ENCODE peak calls at places on chromosomes 6 and 20, in five cellular contexts. One of them, this sample, is unnamed.
A peak's percentile ranks its signal among the peaks of the same experiment; 100 is the strongest.

GRCh38 chr6:132719736-132720448 is 6.0 kb upstream of the VNN1 start:
- DNase-seq in tibial nerve: no peak
- DNase-seq in AG10803: no peak
- DNase-seq in heart right ventricle: no peak
- DNase-seq in left ventricle myocardium inferior: no peak
- DNase-seq in this sample: no peak

GRCh38 chr20:22414354-22414753 is 170.0 kb downstream of the FOXA2 start:
- DNase-seq in tibial nerve: no peak
- DNase-seq in AG10803: peak; percentile 27
- DNase-seq in heart right ventricle: no peak
- DNase-seq in left ventricle myocardium inferior: no peak
- DNase-seq in this sample: no peak

GRCh38 chr6:170067923-170068360 is 222.9 kb downstream of the DLL1 start:
- DNase-seq in tibial nerve: no peak
- DNase-seq in AG10803: no peak
- DNase-seq in heart right ventricle: no peak
- DNase-seq in left ventricle myocardium inferior: no peak
- DNase-seq in this sample: no peak

GRCh38 chr20:48632825-48633619 is 194.8 kb downstream of the PREX1 start:
- DNase-seq in tibial nerve: no peak
- DNase-seq in AG10803: no peak
- DNase-seq in heart right ventricle: no peak
- DNase-seq in left ventricle myocardium inferior: no peak
- DNase-seq in this sample: no peak

GRCh38 chr6:75368151-75368779 is 83.7 kb upstream of the TMEM30A start:
- DNase-seq in tibial nerve: no peak
- DNase-seq in AG10803: no peak
- DNase-seq in heart right ventricle: peak; percentile 52
- DNase-seq in left ventricle myocardium inferior: no peak
- DNase-seq in this sample: no peak

GRCh38 chr6:30022189-30022588 is 38.9 kb upstream of the POLR1H start:
- DNase-seq in tibial nerve: no peak
- DNase-seq in AG10803: no peak
- DNase-seq in heart right ventricle: no peak
- DNase-seq in left ventricle myocardium inferior: no peak
- DNase-seq in this sample: no peak

GRCh38 chr20:59835057-59835447 is 98.4 kb downstream of the SYCP2 start:
- DNase-seq in tibial nerve: no peak
- DNase-seq in AG10803: no peak
- DNase-seq in heart right ventricle: no peak
- DNase-seq in left ventricle myocardium inferior: peak; percentile 9
- DNase-seq in this sample: no peak

GRCh38 chr6:5072440-5072839 is 12.7 kb upstream of the PPP1R3G start:
- DNase-seq in tibial nerve: no peak
- DNase-seq in AG10803: no peak
- DNase-seq in heart right ventricle: no peak
- DNase-seq in left ventricle myocardium inferior: no peak
- DNase-seq in this sample: no peak

GRCh38 chr20:62342910-62343309 is 24.2 kb downstream of the LAMA5 start:
- DNase-seq in tibial nerve: no peak
- DNase-seq in AG10803: no peak
- DNase-seq in heart right ventricle: no peak
- DNase-seq in left ventricle myocardium inferior: no peak
- DNase-seq in this sample: no peak

GRCh38 chr6:165877192-165877591 is 214.2 kb upstream of the PDE10A start:
- DNase-seq in tibial nerve: no peak
- DNase-seq in AG10803: no peak
- DNase-seq in heart right ventricle: no peak
- DNase-seq in left ventricle myocardium inferior: no peak
- DNase-seq in this sample: no peak

GRCh38 chr6:147530132-147531060 is 21.9 kb downstream of the SAMD5 start:
- DNase-seq in tibial nerve: no peak
- DNase-seq in AG10803: no peak
- DNase-seq in heart right ventricle: no peak
- DNase-seq in left ventricle myocardium inferior: no peak
- DNase-seq in this sample: no peak

GRCh38 chr6:39755231-39755630 is 30.0 kb upstream of the KIF6 start:
- DNase-seq in tibial nerve: no peak
- DNase-seq in AG10803: peak; percentile 20
- DNase-seq in heart right ventricle: no peak
- DNase-seq in left ventricle myocardium inferior: no peak
- DNase-seq in this sample: no peak

GRCh38 chr6:3251462-3252314 is 7.1 kb upstream of the PSMG4 start:
- DNase-seq in tibial nerve: peak; percentile 69
- DNase-seq in AG10803: peak; percentile 75
- DNase-seq in heart right ventricle: peak; percentile 85
- DNase-seq in left ventricle myocardium inferior: peak; percentile 80
- DNase-seq in this sample: no peak

GRCh38 chr6:110476046-110476849 is at the start of gene SLC22A16:
- DNase-seq in tibial nerve: no peak
- DNase-seq in AG10803: no peak
- DNase-seq in heart right ventricle: no peak
- DNase-seq in left ventricle myocardium inferior: no peak
- DNase-seq in this sample: no peak
- H3K4me3 ChIP-seq in tibial nerve: peak within 1 kb of the TSS; percentile 19
- H3K4me3 ChIP-seq in AG10803: no peak within 1 kb of the TSS
- H3K4me3 ChIP-seq in heart right ventricle: peak within 1 kb of the TSS; percentile 58
- H3K4me3 ChIP-seq in left ventricle myocardium inferior: peak within 1 kb of the TSS; percentile 59
- H3K4me3 ChIP-seq in this sample: peak within 1 kb of the TSS; percentile 17

GRCh38 chr20:25244976-25245375 is 2.9 kb upstream of the PYGB start:
- DNase-seq in tibial nerve: no peak
- DNase-seq in AG10803: no peak
- DNase-seq in heart right ventricle: no peak
- DNase-seq in left ventricle myocardium inferior: no peak
- DNase-seq in this sample: no peak

GRCh38 chr20:25245461-25245860 is 2.4 kb upstream of the PYGB start:
- DNase-seq in tibial nerve: no peak
- DNase-seq in AG10803: no peak
- DNase-seq in heart right ventricle: no peak
- DNase-seq in left ventricle myocardium inferior: no peak
- DNase-seq in this sample: no peak

GRCh38 chr20:25247666-25248500 is at the start of gene PYGB:
- DNase-seq in tibial nerve: peak; percentile 61
- DNase-seq in AG10803: peak; percentile 83
- DNase-seq in heart right ventricle: peak; percentile 71
- DNase-seq in left ventricle myocardium inferior: peak; percentile 78
- DNase-seq in this sample: no peak

GRCh38 chr20:25247100-25247665 is 702 bp upstream of the PYGB start:
- DNase-seq in tibial nerve: peak; percentile 52
- DNase-seq in AG10803: peak; percentile 65
- DNase-seq in heart right ventricle: peak; percentile 78
- DNase-seq in left ventricle myocardium inferior: peak; percentile 75
- DNase-seq in this sample: no peak

GRCh38 chr20:25246182-25246943 is 1.5 kb upstream of the PYGB start:
- DNase-seq in tibial nerve: no peak
- DNase-seq in AG10803: no peak
- DNase-seq in heart right ventricle: no peak
- DNase-seq in left ventricle myocardium inferior: no peak
- DNase-seq in this sample: no peak
- H3K4me3 ChIP-seq in tibial nerve: no peak overlapping the region
- H3K4me3 ChIP-seq in AG10803: peak overlapping the region; percentile 89
- H3K4me3 ChIP-seq in heart right ventricle: peak overlapping the region; percentile 76
- H3K4me3 ChIP-seq in left ventricle myocardium inferior: peak overlapping the region; percentile 97
- H3K4me3 ChIP-seq in this sample: no peak overlapping the region

DNA sequence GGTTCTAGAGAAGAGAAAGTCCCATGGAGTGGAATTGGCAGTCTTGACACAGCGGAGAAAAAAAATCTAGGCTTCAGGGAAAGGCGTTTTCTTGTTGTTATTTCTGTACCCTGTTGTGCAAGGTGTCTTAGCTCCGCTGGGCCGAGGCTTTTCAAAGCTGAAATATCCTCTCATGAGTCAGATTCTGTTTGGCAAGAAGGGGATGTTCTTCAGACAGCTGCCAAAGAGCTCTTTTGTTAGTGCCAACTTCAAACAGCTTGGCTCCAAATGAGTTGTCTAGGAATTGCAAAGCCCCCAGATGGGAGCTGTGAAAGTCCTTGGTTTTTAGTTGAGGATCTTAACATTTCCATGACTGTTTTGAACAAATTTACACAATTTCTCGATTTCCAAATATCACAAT is 45.6 kb downstream of the LRRN4 start:
- DNase-seq in tibial nerve: peak; percentile 28
- DNase-seq in AG10803: peak; percentile 97
- DNase-seq in heart right ventricle: peak; percentile 22
- DNase-seq in left ventricle myocardium inferior: no peak
- DNase-seq in this sample: no peak
- H3K4me3 ChIP-seq in tibial nerve: no peak overlapping the region
- H3K4me3 ChIP-seq in AG10803: peak overlapping the region; percentile 84
- H3K4me3 ChIP-seq in heart right ventricle: peak overlapping the region; percentile 78
- H3K4me3 ChIP-seq in left ventricle myocardium inferior: peak overlapping the region; percentile 87
- H3K4me3 ChIP-seq in this sample: no peak overlapping the region

DNA sequence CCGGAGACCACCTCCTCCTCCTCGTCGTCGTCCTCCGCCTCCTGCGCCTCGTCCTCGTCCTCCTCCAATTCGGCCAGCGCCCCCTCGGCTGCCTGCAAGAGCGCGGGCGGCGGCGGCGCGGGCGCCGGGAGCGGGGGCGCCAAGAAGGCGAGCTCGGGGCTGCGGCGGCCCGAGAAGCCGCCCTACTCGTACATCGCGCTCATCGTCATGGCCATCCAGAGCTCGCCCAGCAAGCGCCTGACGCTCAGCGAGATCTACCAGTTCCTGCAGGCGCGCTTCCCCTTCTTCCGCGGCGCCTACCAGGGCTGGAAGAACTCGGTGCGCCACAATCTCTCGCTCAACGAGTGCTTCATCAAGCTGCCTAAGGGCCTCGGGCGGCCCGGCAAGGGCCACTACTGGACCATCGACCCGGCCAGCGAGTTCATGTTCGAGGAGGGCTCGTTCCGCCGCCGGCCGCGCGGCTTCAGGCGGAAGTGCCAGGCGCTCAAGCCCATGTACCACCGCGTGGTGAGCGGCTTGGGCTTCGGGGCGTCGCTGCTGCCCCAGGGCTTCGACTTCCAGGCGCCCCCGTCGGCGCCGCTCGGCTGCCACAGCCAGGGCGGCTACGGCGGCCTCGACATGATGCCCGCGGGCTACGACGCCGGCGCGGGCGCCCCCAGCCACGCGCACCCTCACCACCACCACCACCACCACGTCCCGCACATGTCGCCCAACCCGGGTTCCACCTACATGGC is 862 bp downstream of the FOXF2 start:
- DNase-seq in tibial nerve: no peak
- DNase-seq in AG10803: peak; percentile 69
- DNase-seq in heart right ventricle: no peak
- DNase-seq in left ventricle myocardium inferior: no peak
- DNase-seq in this sample: no peak
- H3K4me3 ChIP-seq in tibial nerve: peak overlapping the region; percentile 28
- H3K4me3 ChIP-seq in AG10803: peak overlapping the region; percentile 71
- H3K4me3 ChIP-seq in heart right ventricle: peak overlapping the region; percentile 41
- H3K4me3 ChIP-seq in left ventricle myocardium inferior: peak overlapping the region; percentile 63
- H3K4me3 ChIP-seq in this sample: no peak overlapping the region

GRCh38 chr20:6975326-6975725 is 207.8 kb downstream of the BMP2 start:
- DNase-seq in tibial nerve: no peak
- DNase-seq in AG10803: peak; percentile 22
- DNase-seq in heart right ventricle: no peak
- DNase-seq in left ventricle myocardium inferior: no peak
- DNase-seq in this sample: no peak

GRCh38 chr20:6974819-6975218 is 207.3 kb downstream of the BMP2 start:
- DNase-seq in tibial nerve: no peak
- DNase-seq in AG10803: no peak
- DNase-seq in heart right ventricle: no peak
- DNase-seq in left ventricle myocardium inferior: no peak
- DNase-seq in this sample: no peak

GRCh38 chr20:6976535-6976934 is 209.0 kb downstream of the BMP2 start:
- DNase-seq in tibial nerve: no peak
- DNase-seq in AG10803: no peak
- DNase-seq in heart right ventricle: no peak
- DNase-seq in left ventricle myocardium inferior: no peak
- DNase-seq in this sample: no peak

DNA sequence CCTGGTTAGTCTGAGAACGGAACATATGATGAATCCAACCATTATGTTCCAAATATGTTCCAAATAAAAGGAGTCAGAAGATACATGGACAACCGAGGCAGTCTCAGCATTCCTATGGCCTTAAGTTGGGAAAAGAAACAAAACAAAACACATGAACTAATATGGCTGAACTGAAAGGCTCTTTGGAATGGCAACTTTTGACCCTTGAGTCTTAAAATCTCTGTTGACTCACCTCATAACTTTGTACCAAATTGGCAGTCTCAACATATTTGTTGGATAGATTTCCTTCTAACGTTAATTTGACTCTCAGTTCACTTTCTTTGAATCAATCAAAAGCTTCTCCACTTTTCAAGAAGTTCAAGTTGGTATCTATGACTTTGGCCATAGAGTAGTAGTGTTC is 208.6 kb downstream of the BMP2 start:
- DNase-seq in tibial nerve: no peak
- DNase-seq in AG10803: no peak
- DNase-seq in heart right ventricle: no peak
- DNase-seq in left ventricle myocardium inferior: no peak
- DNase-seq in this sample: no peak
- H3K4me3 ChIP-seq in tibial nerve: no peak overlapping the region
- H3K4me3 ChIP-seq in AG10803: no peak overlapping the region
- H3K4me3 ChIP-seq in heart right ventricle: no peak overlapping the region
- H3K4me3 ChIP-seq in left ventricle myocardium inferior: no peak overlapping the region
- H3K4me3 ChIP-seq in this sample: no peak overlapping the region

GRCh38 chr6:133951227-133951626 is 1.8 kb upstream of the TBPL1 start:
- DNase-seq in tibial nerve: no peak
- DNase-seq in AG10803: no peak
- DNase-seq in heart right ventricle: no peak
- DNase-seq in left ventricle myocardium inferior: no peak
- DNase-seq in this sample: no peak
- H3K4me3 ChIP-seq in tibial nerve: no peak overlapping the region
- H3K4me3 ChIP-seq in AG10803: peak overlapping the region; percentile 85
- H3K4me3 ChIP-seq in heart right ventricle: peak overlapping the region; percentile 98
- H3K4me3 ChIP-seq in left ventricle myocardium inferior: peak overlapping the region; percentile 78
- H3K4me3 ChIP-seq in this sample: no peak overlapping the region